ENCODE peak calls at places on chromosomes 2 and 18, in four cellular contexts. M is psoas muscle, E is BE2C, R is cardiac muscle cell. B is an unnamed sample.
A peak's percentile ranks its signal among the peaks of the same experiment; 100 is the strongest.

GRCh38 chr2:95551055-95551568 is 40.7 kb upstream of the TRIM43 start:
- DNase-seq in M (no peak), E (no peak), R (no peak), B (no peak)

GRCh38 chr2:2641541-2642410 is 310.7 kb upstream of the MYT1L start:
- DNase-seq in M (no peak), E (no peak), R (no peak), B (no peak)

GRCh38 chr18:21406111-21406510 is 164.1 kb downstream of the GREB1L start:
- DNase-seq in M (no peak), E (no peak), R (no peak), B (no peak)

GRCh38 chr2:145957929-145958328 is 1438.0 kb upstream of the ZEB2 start:
- DNase-seq in M (no peak), E (no peak), R (peak; percentile 9), B (no peak)

GRCh38 chr2:60227014-60227413 is 326.4 kb downstream of the BCL11A start:
- DNase-seq in M (no peak), E (no peak), R (no peak), B (no peak)

GRCh38 chr18:26476697-26477096 is 71.7 kb downstream of the KCTD1 start:
- DNase-seq in M (no peak), E (no peak), R (no peak), B (no peak)

GRCh38 chr2:219209818-219210571 is 3.4 kb downstream of the ZFAND2B start:
- DNase-seq in M (no peak), E (no peak), R (no peak), B (no peak)

GRCh38 chr18:13100942-13101658 is 109.9 kb downstream of the CEP192 start:
- DNase-seq in M (no peak), E (no peak), R (no peak), B (no peak)

GRCh38 chr2:160091381-160091780 is 29.0 kb upstream of the PLA2R1 start:
- DNase-seq in M (no peak), E (no peak), R (peak; percentile 50), B (no peak)

GRCh38 chr2:232761301-232761907 is 15.0 kb downstream of the KCNJ13 start:
- DNase-seq in M (no peak), E (peak; percentile 27), R (peak; percentile 56), B (no peak)

GRCh38 chr2:100275200-100275589 is 47.1 kb downstream of the LONRF2 start:
- DNase-seq in M (no peak), E (no peak), R (no peak), B (no peak)

GRCh38 chr2:98701230-98701629 is 29.7 kb downstream of the MGAT4A start:
- DNase-seq in M (no peak), E (no peak), R (peak; percentile 36), B (no peak)

GRCh38 chr2:203934006-203934632 is 2.4 kb upstream of the ICOS start:
- DNase-seq in M (no peak), E (no peak), R (no peak), B (no peak)

GRCh38 chr2:210072922-210073509 is 70.6 kb downstream of the RPE start:
- DNase-seq in M (no peak), E (peak; percentile 14), R (peak; percentile 64), B (no peak)

GRCh38 chr2:167689444-167689843 is 558.0 kb downstream of the STK39 start:
- DNase-seq in M (no peak), E (no peak), R (no peak), B (no peak)

GRCh38 chr2:30886101-30886500 is 78.9 kb upstream of the CAPN13 start:
- DNase-seq in M (no peak), E (no peak), R (no peak), B (no peak)

GRCh38 chr2:35989523-35989922 is 366.1 kb upstream of the CRIM1 start:
- DNase-seq in M (no peak), E (no peak), R (no peak), B (no peak)

GRCh38 chr2:129881786-129882396 is 97.6 kb upstream of the RAB6C start:
- DNase-seq in M (no peak), E (no peak), R (no peak), B (no peak)

GRCh38 chr2:60105868-60106267 is 447.6 kb downstream of the BCL11A start:
- DNase-seq in M (no peak), E (no peak), R (no peak), B (no peak)

GRCh38 chr2:118278046-118278445 is 189.8 kb downstream of the INSIG2 start:
- DNase-seq in M (no peak), E (no peak), R (no peak), B (no peak)

GRCh38 chr2:236049981-236050380 is 118.2 kb downstream of the GBX2 start:
- DNase-seq in M (no peak), E (no peak), R (no peak), B (no peak)

GRCh38 chr2:43340066-43340465 is 113.7 kb upstream of the ZFP36L2 start:
- DNase-seq in M (no peak), E (no peak), R (peak; percentile 76), B (no peak)

GRCh38 chr2:219058541-219059374 is 2.0 kb downstream of the IHH start:
- DNase-seq in M (peak; percentile 71), E (no peak), R (peak; percentile 35), B (no peak)

GRCh38 chr2:235711527-235711926 is 217.7 kb downstream of the AGAP1 start:
- DNase-seq in M (no peak), E (no peak), R (no peak), B (no peak)

GRCh38 chr2:20473128-20473527 is 26.3 kb downstream of the RHOB start:
- DNase-seq in M (no peak), E (no peak), R (no peak), B (no peak)

GRCh38 chr2:86685351-86685750 is 34.7 kb upstream of the RMND5A start:
- DNase-seq in M (no peak), E (no peak), R (no peak), B (no peak)

GRCh38 chr18:74459877-74460276 is 2.8 kb upstream of the DIPK1C start:
- DNase-seq in M (peak; percentile 73), E (no peak), R (no peak), B (no peak)
- TF ChIP-seq CTCF in M (no peak), E (peak; percentile 31), R (peak; percentile 32), B (peak; percentile 49)

GRCh38 chr2:150100311-150100710 is 387.2 kb downstream of the RND3 start:
- DNase-seq in M (no peak), E (no peak), R (no peak), B (no peak)

GRCh38 chr2:150095361-150095760 is 392.1 kb downstream of the RND3 start:
- DNase-seq in M (no peak), E (no peak), R (no peak), B (no peak)

GRCh38 chr2:150097402-150097801 is 390.1 kb downstream of the RND3 start:
- DNase-seq in M (no peak), E (no peak), R (no peak), B (no peak)

GRCh38 chr2:150099805-150100204 is 387.7 kb downstream of the RND3 start:
- DNase-seq in M (no peak), E (no peak), R (no peak), B (no peak)

DNA sequence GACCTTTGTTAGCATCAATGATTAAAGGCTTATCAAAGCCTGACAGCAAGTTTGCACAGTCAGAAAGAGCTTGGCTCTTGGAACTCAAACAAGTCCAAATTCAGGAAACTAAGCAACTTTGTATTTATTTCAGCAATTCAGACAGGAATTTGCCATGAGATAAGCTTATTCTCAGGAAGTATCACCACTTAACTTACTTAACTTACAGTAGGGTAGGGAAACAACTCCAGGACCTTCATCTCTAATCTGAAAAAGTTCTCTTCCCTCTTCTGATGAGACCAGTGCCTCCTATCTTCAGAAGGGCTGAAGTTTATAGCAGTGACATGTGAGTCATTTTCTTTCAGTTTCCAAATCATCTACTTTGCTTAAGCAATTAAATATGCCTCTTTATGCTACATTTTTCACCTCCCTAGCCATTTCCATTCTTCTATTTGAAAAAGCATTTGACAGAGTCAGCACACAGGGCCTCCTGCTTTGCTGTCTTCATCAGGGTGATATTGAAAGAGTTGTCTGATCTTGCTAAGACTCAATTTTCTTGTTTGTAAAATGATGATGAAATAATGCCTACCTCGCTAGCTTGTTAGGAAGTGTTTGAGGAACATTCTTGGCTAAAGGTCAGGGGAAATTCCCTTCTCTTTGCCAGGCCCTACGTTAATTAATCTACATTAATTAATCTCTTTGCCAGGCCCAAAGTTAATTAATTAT is 389.4 kb downstream of the RND3 start:
- DNase-seq in M (no peak), E (no peak), R (peak; percentile 82), B (no peak)
- TF ChIP-seq CTCF in M (no peak), E (no peak), R (peak; percentile 44), B (no peak)

DNA sequence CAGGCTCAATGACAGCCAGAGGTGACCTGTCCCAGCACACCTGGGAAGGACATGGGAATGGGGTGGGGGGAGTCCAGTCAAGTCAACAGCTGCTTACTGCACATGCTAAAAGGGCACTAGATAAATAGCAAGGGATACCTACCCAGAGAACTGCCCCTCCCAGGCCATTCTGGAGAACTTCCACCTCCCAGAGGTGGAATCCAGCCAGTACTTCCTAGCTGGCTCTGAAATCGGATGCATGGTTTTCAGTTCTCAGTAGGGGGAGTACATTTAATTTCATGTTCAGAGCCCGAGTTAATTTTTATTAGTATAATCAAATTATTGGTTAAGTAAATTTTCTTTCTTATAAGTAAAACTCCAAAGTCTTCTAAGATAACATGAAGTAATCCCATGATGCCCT is 28.9 kb upstream of the ITGA6 start:
- DNase-seq in M (no peak), E (no peak), R (no peak), B (no peak)
- TF ChIP-seq CTCF in M (no peak), E (no peak), R (no peak), B (no peak)

GRCh38 chr2:172095905-172096660 is 6.6 kb downstream of the DLX2 start:
- DNase-seq in M (no peak), E (no peak), R (no peak), B (peak; percentile 28)
- TF ChIP-seq CTCF in M (no peak), E (peak; percentile 23), R (peak; percentile 19), B (peak; percentile 45)

GRCh38 chr2:163198007-163198406 is 359.4 kb upstream of the KCNH7 start:
- DNase-seq in M (no peak), E (no peak), R (no peak), B (no peak)

GRCh38 chr2:163200726-163201125 is 362.2 kb upstream of the KCNH7 start:
- DNase-seq in M (no peak), E (no peak), R (no peak), B (no peak)

DNA sequence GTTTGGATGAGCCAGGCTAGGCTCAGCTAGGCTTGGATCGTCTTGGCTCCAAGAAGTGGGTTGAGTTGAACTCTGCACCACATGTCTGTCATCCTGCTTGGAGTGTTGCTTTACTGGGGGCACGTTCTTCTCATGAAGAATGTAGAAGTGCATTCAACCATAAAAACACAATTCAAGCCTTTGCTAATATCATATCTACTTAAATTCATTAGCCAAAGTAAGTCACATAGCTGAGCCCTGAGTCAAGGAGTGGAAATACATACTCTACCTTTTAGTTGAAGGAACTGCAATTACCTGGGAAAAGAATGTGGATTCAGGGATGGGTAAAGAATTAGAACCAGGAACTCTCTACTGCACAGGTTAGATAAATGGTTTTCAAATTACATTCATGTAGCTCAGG is 360.4 kb upstream of the KCNH7 start:
- DNase-seq in M (no peak), E (no peak), R (no peak), B (no peak)
- TF ChIP-seq CTCF in M (no peak), E (no peak), R (no peak), B (no peak)

GRCh38 chr2:173571887-173572680 is 217.4 kb downstream of the CDCA7 start:
- DNase-seq in M (no peak), E (no peak), R (peak; percentile 34), B (no peak)

GRCh38 chr2:173571021-173571821 is 216.5 kb downstream of the CDCA7 start:
- DNase-seq in M (no peak), E (no peak), R (peak; percentile 62), B (no peak)

GRCh38 chr2:173572848-173573247 is 218.2 kb downstream of the CDCA7 start:
- DNase-seq in M (no peak), E (no peak), R (peak; percentile 19), B (no peak)

GRCh38 chr2:173568054-173568453 is 213.4 kb downstream of the CDCA7 start:
- DNase-seq in M (no peak), E (peak; percentile 11), R (peak; percentile 24), B (peak; percentile 26)
- TF ChIP-seq CTCF in M (peak; percentile 22), E (peak; percentile 36), R (peak; percentile 28), B (peak; percentile 45)

GRCh38 chr2:97011977-97012569 is 25.7 kb upstream of the FAM178B start:
- DNase-seq in M (no peak), E (no peak), R (peak; percentile 82), B (no peak)
- TF ChIP-seq CTCF in M (peak; percentile 33), E (peak; percentile 35), R (peak; percentile 43), B (peak; percentile 66)